ENCODE peak calls at places on chromosomes 3 and 15, in seven cellular contexts. One of them, this sample, is unnamed.

GRCh38 chr15:68763063-68763462 is 57.6 kb downstream of the ANP32A start:
- DNase-seq in SJSA1: peak
- DNase-seq in ovary: no peak
- DNase-seq in IMR-90: no peak
- DNase-seq in tibial artery: no peak
- DNase-seq in lower lobe of right lung: no peak
- DNase-seq in fibroblast of lung: no peak
- DNase-seq in this sample: no peak

GRCh38 chr3:125300416-125300815 is 74.7 kb downstream of the ZNF148 start:
- DNase-seq in SJSA1: no peak
- DNase-seq in ovary: no peak
- DNase-seq in fibroblast of lung: peak
- DNase-seq in lower lobe of right lung: no peak
- DNase-seq in tibial artery: no peak
- DNase-seq in IMR-90: peak
- DNase-seq in this sample: no peak

GRCh38 chr15:56602253-56602652 is 131.1 kb downstream of the ZNF280D start:
- DNase-seq in fibroblast of lung: no peak
- DNase-seq in lower lobe of right lung: no peak
- DNase-seq in SJSA1: no peak
- DNase-seq in tibial artery: no peak
- DNase-seq in IMR-90: no peak
- DNase-seq in ovary: no peak
- DNase-seq in this sample: no peak

GRCh38 chr3:38084019-38084968 is 45.3 kb downstream of the DLEC1 start:
- DNase-seq in tibial artery: no peak
- DNase-seq in IMR-90: peak
- DNase-seq in SJSA1: no peak
- DNase-seq in ovary: no peak
- DNase-seq in fibroblast of lung: peak
- DNase-seq in lower lobe of right lung: no peak
- DNase-seq in this sample: no peak

GRCh38 chr15:36589971-36590370 is 10.5 kb downstream of the CDIN1 start:
- DNase-seq in tibial artery: no peak
- DNase-seq in fibroblast of lung: peak
- DNase-seq in lower lobe of right lung: no peak
- DNase-seq in IMR-90: peak
- DNase-seq in ovary: no peak
- DNase-seq in SJSA1: no peak
- DNase-seq in this sample: no peak

GRCh38 chr3:187958432-187959003 is 195.4 kb upstream of the LPP start:
- DNase-seq in ovary: no peak
- DNase-seq in SJSA1: no peak
- DNase-seq in fibroblast of lung: no peak
- DNase-seq in IMR-90: no peak
- DNase-seq in lower lobe of right lung: no peak
- DNase-seq in tibial artery: no peak
- DNase-seq in this sample: no peak

GRCh38 chr3:193572426-193572908 is 17.8 kb upstream of the ATP13A4 start:
- DNase-seq in tibial artery: no peak
- DNase-seq in ovary: peak
- DNase-seq in lower lobe of right lung: no peak
- DNase-seq in fibroblast of lung: peak
- DNase-seq in IMR-90: peak
- DNase-seq in SJSA1: peak
- DNase-seq in this sample: peak

GRCh38 chr3:15645740-15646490 is 44.4 kb downstream of the BTD start:
- DNase-seq in fibroblast of lung: peak
- DNase-seq in lower lobe of right lung: no peak
- DNase-seq in SJSA1: peak
- DNase-seq in IMR-90: peak
- DNase-seq in tibial artery: peak
- DNase-seq in ovary: no peak
- DNase-seq in this sample: no peak

GRCh38 chr3:107727102-107727501 is 204.3 kb downstream of the BBX start:
- DNase-seq in lower lobe of right lung: no peak
- DNase-seq in fibroblast of lung: no peak
- DNase-seq in IMR-90: no peak
- DNase-seq in SJSA1: no peak
- DNase-seq in ovary: no peak
- DNase-seq in tibial artery: no peak
- DNase-seq in this sample: no peak

GRCh38 chr3:24254649-24255048 is 240.0 kb downstream of the THRB start:
- DNase-seq in ovary: no peak
- DNase-seq in fibroblast of lung: peak
- DNase-seq in tibial artery: no peak
- DNase-seq in lower lobe of right lung: no peak
- DNase-seq in SJSA1: peak
- DNase-seq in IMR-90: peak
- DNase-seq in this sample: no peak

GRCh38 chr15:63599401-63600000 is 2.3 kb downstream of the FBXL22 start:
- DNase-seq in tibial artery: peak
- DNase-seq in ovary: peak
- DNase-seq in lower lobe of right lung: peak
- DNase-seq in IMR-90: no peak
- DNase-seq in SJSA1: no peak
- DNase-seq in fibroblast of lung: peak
- DNase-seq in this sample: peak

GRCh38 chr15:85865070-85865684 is 70.5 kb upstream of the KLHL25 start:
- DNase-seq in ovary: peak
- DNase-seq in tibial artery: no peak
- DNase-seq in lower lobe of right lung: no peak
- DNase-seq in SJSA1: peak
- DNase-seq in fibroblast of lung: peak
- DNase-seq in IMR-90: peak
- DNase-seq in this sample: peak

GRCh38 chr15:31489801-31490646 is 163.4 kb downstream of the KLF13 start:
- DNase-seq in fibroblast of lung: peak
- DNase-seq in SJSA1: no peak
- DNase-seq in ovary: no peak
- DNase-seq in IMR-90: peak
- DNase-seq in lower lobe of right lung: no peak
- DNase-seq in tibial artery: no peak
- DNase-seq in this sample: no peak

GRCh38 chr15:89358435-89358754 is 23.8 kb upstream of the POLG start:
- DNase-seq in IMR-90: no peak
- DNase-seq in ovary: no peak
- DNase-seq in fibroblast of lung: no peak
- DNase-seq in tibial artery: no peak
- DNase-seq in SJSA1: no peak
- DNase-seq in lower lobe of right lung: no peak
- DNase-seq in this sample: no peak
- H3K4me3 ChIP-seq in IMR-90: no peak
- H3K4me3 ChIP-seq in ovary: peak
- H3K4me3 ChIP-seq in fibroblast of lung: no peak
- H3K4me3 ChIP-seq in tibial artery: peak
- H3K4me3 ChIP-seq in SJSA1: peak
- H3K4me3 ChIP-seq in lower lobe of right lung: peak
- H3K4me3 ChIP-seq in this sample: peak

DNA sequence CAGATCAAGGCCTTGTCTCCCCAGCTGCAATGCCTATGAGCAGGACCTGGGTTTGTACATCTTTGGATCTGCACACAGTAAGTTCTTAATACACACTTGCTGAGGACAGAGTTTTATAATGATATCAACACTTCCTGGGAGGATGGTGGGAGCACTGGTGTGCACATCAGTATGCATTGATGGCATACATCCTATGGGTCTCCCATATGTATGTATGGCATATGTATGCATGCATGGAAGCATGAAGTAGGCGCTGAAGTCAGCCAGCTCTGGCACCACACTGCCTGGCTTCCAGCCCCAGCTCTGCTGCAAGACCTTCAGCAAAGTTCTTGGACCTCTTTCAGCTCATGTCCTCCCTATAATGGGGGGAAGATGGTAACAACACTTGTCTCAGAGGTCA is 68.2 kb downstream of the MYLK start:
- DNase-seq in ovary: no peak
- DNase-seq in tibial artery: no peak
- DNase-seq in fibroblast of lung: no peak
- DNase-seq in SJSA1: no peak
- DNase-seq in lower lobe of right lung: no peak
- DNase-seq in IMR-90: no peak
- DNase-seq in this sample: no peak
- H3K27ac ChIP-seq in ovary: no peak
- H3K27ac ChIP-seq in tibial artery: peak
- H3K27ac ChIP-seq in fibroblast of lung: no peak
- H3K27ac ChIP-seq in SJSA1: peak
- H3K27ac ChIP-seq in lower lobe of right lung: no peak
- H3K27ac ChIP-seq in IMR-90: peak
- H3K27ac ChIP-seq in this sample: no peak

GRCh38 chr3:178002113-178002512 is 534.1 kb upstream of the KCNMB2 start:
- DNase-seq in IMR-90: no peak
- DNase-seq in SJSA1: no peak
- DNase-seq in tibial artery: no peak
- DNase-seq in lower lobe of right lung: no peak
- DNase-seq in fibroblast of lung: no peak
- DNase-seq in ovary: no peak
- DNase-seq in this sample: no peak
- H3K4me3 ChIP-seq in IMR-90: no peak
- H3K4me3 ChIP-seq in SJSA1: no peak
- H3K4me3 ChIP-seq in tibial artery: no peak
- H3K4me3 ChIP-seq in lower lobe of right lung: no peak
- H3K4me3 ChIP-seq in fibroblast of lung: no peak
- H3K4me3 ChIP-seq in ovary: no peak
- H3K4me3 ChIP-seq in this sample: no peak

DNA sequence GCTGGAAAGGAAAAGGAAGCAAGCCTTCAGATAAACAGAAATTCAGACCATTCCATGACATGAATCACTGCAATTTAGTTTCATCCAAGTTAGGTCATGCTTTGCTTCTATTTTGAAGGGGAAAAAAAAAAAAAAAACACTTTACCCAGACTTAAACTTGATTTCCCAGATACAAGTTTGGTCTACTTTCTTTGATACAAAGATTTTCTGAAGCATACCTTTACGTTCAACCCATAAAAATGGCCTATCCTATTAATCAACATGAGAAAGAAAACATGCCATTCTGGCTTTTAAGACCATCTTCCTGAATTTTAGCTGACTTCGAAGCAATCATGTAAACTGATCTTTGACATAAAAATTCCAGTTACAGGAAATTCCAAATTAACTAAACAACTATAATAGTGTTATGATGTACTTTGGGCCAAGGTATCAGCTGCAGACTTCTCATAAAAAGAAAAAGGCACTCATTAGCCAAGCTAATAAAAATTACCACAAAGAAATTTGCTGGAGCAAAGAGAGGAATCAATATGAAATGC is 12.6 kb downstream of the OSBPL10 start:
- DNase-seq in tibial artery: no peak
- DNase-seq in lower lobe of right lung: no peak
- DNase-seq in IMR-90: peak
- DNase-seq in SJSA1: no peak
- DNase-seq in ovary: no peak
- DNase-seq in fibroblast of lung: peak
- DNase-seq in this sample: no peak
- H3K27ac ChIP-seq in tibial artery: peak
- H3K27ac ChIP-seq in lower lobe of right lung: no peak
- H3K27ac ChIP-seq in IMR-90: peak
- H3K27ac ChIP-seq in SJSA1: peak
- H3K27ac ChIP-seq in ovary: no peak
- H3K27ac ChIP-seq in fibroblast of lung: peak
- H3K27ac ChIP-seq in this sample: no peak

DNA sequence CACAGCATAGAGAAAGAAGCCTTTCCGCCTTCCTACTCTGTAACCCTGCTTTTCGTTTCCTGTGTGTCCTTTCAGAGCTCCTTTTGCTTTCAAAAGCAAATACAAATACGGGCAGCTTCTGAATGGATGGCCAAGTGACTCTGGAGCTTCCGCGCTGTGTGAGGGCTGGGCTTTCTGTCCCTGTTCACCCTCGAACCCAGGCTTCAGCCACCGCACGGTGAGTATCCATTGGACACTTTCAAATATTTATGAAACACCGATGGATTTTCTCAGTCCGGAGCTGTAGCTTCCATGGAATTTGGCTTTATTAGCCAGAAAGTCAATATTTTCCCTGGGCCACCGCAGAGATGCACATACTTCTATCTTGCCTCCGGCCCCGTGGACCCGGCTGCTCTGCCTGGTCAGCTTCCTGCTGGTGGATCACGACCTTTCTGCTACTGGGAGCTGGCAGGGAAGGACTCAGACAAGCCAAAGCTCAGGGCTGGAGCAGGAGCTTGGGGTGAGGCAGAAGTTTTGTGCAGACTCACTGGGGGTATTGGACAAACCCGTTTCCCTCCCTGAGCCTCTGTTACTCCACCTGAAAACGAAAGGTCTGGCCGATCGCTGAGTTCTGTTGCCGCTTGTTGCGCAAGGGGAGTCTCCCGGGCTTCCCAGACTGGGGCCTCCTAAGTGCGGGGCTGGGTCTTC is 63.6 kb downstream of the LINGO1 start:
- DNase-seq in tibial artery: no peak
- DNase-seq in ovary: peak
- DNase-seq in SJSA1: no peak
- DNase-seq in lower lobe of right lung: peak
- DNase-seq in IMR-90: peak
- DNase-seq in fibroblast of lung: peak
- DNase-seq in this sample: peak
- H3K4me3 ChIP-seq in tibial artery: peak
- H3K4me3 ChIP-seq in ovary: peak
- H3K4me3 ChIP-seq in SJSA1: no peak
- H3K4me3 ChIP-seq in lower lobe of right lung: peak
- H3K4me3 ChIP-seq in IMR-90: no peak
- H3K4me3 ChIP-seq in fibroblast of lung: no peak
- H3K4me3 ChIP-seq in this sample: peak

GRCh38 chr3:46318207-46318606 is 35.7 kb upstream of the CCR2 start:
- DNase-seq in IMR-90: no peak
- DNase-seq in lower lobe of right lung: no peak
- DNase-seq in fibroblast of lung: no peak
- DNase-seq in SJSA1: no peak
- DNase-seq in tibial artery: no peak
- DNase-seq in ovary: no peak
- DNase-seq in this sample: no peak
- H3K27ac ChIP-seq in IMR-90: no peak
- H3K27ac ChIP-seq in lower lobe of right lung: no peak
- H3K27ac ChIP-seq in fibroblast of lung: no peak
- H3K27ac ChIP-seq in SJSA1: no peak
- H3K27ac ChIP-seq in tibial artery: no peak
- H3K27ac ChIP-seq in ovary: no peak
- H3K27ac ChIP-seq in this sample: no peak

This sample was measured in right lobe of liver.